ENCODE peak calls at places on chromosomes 7 and 10, in six cellular contexts. U, P, E, G, Z and T are unnamed samples.

GRCh38 chr10:129887986-129888783 is 75.9 kb downstream of the EBF3 start:
- DNase-seq in U (no peak), P (no peak), E (no peak), G (no peak), Z (no peak), T (no peak)

GRCh38 chr10:11104772-11105675 is 87.4 kb downstream of the CELF2 start:
- DNase-seq in U (no peak), P (no peak), E (no peak), G (no peak), Z (no peak), T (no peak)

GRCh38 chr7:158933468-158934139 is 77.2 kb downstream of the DYNC2I1 start:
- DNase-seq in U (no peak), P (no peak), E (no peak), G (no peak), Z (no peak), T (no peak)

GRCh38 chr7:16504019-16504418 is 22.6 kb upstream of the LRRC72 start:
- DNase-seq in U (no peak), P (no peak), E (no peak), G (no peak), Z (no peak), T (no peak)

GRCh38 chr10:71975087-71975890 is 11.1 kb downstream of the CHST3 start:
- DNase-seq in U (peak; percentile 72), P (peak; percentile 47), E (no peak), G (no peak), Z (peak; percentile 80), T (no peak)

GRCh38 chr10:24727811-24728210 is 4.1 kb upstream of the ARHGAP21 start:
- DNase-seq in U (no peak), P (no peak), E (no peak), G (no peak), Z (no peak), T (no peak)

GRCh38 chr10:33945051-33945450 is 610.6 kb upstream of the NRP1 start:
- DNase-seq in U (no peak), P (no peak), E (no peak), G (no peak), Z (no peak), T (no peak)

GRCh38 chr10:126094537-126094936 is 198.2 kb downstream of the FANK1 start:
- DNase-seq in U (no peak), P (no peak), E (no peak), G (no peak), Z (no peak), T (no peak)

GRCh38 chr10:59098811-59099452 is 77.5 kb upstream of the PHYHIPL start:
- DNase-seq in U (no peak), P (no peak), E (no peak), G (no peak), Z (no peak), T (no peak)

GRCh38 chr7:96114190-96114589 is 207.7 kb downstream of the SLC25A13 start:
- DNase-seq in U (no peak), P (no peak), E (no peak), G (no peak), Z (no peak), T (no peak)

GRCh38 chr7:55242613-55243012 is 122.5 kb upstream of the LANCL2 start:
- DNase-seq in U (no peak), P (no peak), E (no peak), G (no peak), Z (no peak), T (no peak)

GRCh38 chr7:8155836-8156235 is 106.1 kb downstream of the ICA1 start:
- DNase-seq in U (no peak), P (no peak), E (no peak), G (no peak), Z (no peak), T (no peak)

GRCh38 chr10:73398024-73398423 is 15.8 kb downstream of the ANXA7 start:
- DNase-seq in U (no peak), P (no peak), E (no peak), G (no peak), Z (no peak), T (peak; percentile 35)

GRCh38 chr10:109838592-109839244 is 84.6 kb downstream of the XPNPEP1 start:
- DNase-seq in U (no peak), P (no peak), E (no peak), G (no peak), Z (no peak), T (no peak)